ENCODE peak calls at places on chromosome 17, in seven cellular contexts. Q is fibroblast of villous mesenchyme, I is upper lobe of right lung, V is tibial artery, B is AG09309, K is Calu3, X is IMR-90. A is an unnamed sample.

GRCh38 chr17:16044484-16044883 is 44.9 kb downstream of the TTC19 start:
- DNase-seq in Q (no peak), I (no peak), V (no peak), B (no peak), K (no peak), X (no peak), A (no peak)

GRCh38 chr17:58308173-58308984 is 20.2 kb downstream of the TSPOAP1 start:
- DNase-seq in Q (no peak), I (no peak), V (peak), B (no peak), K (peak), X (no peak), A (peak)

GRCh38 chr17:38919316-38920078 is 5.9 kb upstream of the LASP1NB start:
- DNase-seq in Q (no peak), I (peak), V (peak), B (no peak), K (no peak), X (no peak), A (no peak)

GRCh38 chr17:49987290-49987585 is 7.8 kb downstream of the DLX3 start:
- DNase-seq in Q (no peak), I (peak), V (peak), B (no peak), K (no peak), X (no peak), A (no peak)

GRCh38 chr17:66649818-66650489 is 185.0 kb upstream of the CACNG5 start:
- DNase-seq in Q (no peak), I (no peak), V (no peak), B (no peak), K (no peak), X (no peak), A (no peak)

GRCh38 chr17:40490289-40490853 is 11.1 kb downstream of the TNS4 start:
- DNase-seq in Q (peak), I (no peak), V (peak), B (peak), K (no peak), X (peak), A (no peak)

GRCh38 chr17:50953831-50954601 is 87.9 kb upstream of the TOB1 start:
- DNase-seq in Q (peak), I (peak), V (no peak), B (no peak), K (no peak), X (peak), A (peak)

GRCh38 chr17:50462446-50462845 is 6.2 kb downstream of the CHAD start:
- DNase-seq in Q (no peak), I (no peak), V (no peak), B (no peak), K (no peak), X (no peak), A (no peak)

DNA sequence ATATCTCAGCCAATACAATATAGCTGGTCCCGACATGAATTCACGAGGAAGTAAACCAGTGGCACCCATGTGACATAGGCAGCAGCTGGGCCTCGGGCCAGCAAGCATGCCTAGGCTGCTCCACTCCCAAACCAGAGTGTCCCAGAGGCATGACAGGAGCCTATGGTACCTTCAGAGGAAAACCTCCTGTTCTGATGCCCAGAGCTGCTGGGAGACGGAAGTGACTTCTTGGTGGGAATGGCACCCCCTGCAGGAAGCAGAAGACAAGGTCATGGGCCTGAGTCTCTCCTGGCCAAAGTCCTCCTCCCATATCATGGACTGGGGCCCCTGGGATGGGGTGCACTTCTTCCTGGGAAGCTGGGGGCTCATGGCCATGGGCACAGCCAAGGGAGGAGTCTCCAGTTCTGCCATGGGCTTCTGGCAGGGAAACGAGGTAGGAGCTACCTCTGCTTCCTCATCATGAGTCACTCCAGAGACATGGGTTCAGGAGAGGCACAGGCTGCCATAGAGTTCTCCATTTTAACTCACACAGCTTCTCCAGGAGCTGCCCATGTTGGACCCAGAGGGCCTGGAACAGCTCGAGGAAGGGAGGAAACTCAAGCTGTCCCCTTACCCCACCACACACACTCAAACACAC is 13.4 kb downstream of the FBF1 start:
- DNase-seq in Q (peak), I (no peak), V (no peak), B (no peak), K (peak), X (no peak), A (peak)
- TF ChIP-seq CTCF in Q (peak), I (peak), V (no peak), B (peak), K (no peak), X (peak), A (peak)

GRCh38 chr17:9470171-9470570 is 105.4 kb downstream of the STX8 start:
- DNase-seq in Q (peak), I (no peak), V (no peak), B (no peak), K (no peak), X (no peak), A (no peak)

GRCh38 chr17:9467518-9467917 is 108.1 kb downstream of the STX8 start:
- DNase-seq in Q (no peak), I (no peak), V (no peak), B (no peak), K (no peak), X (no peak), A (peak)

GRCh38 chr17:9468532-9468931 is 107.1 kb downstream of the STX8 start:
- DNase-seq in Q (no peak), I (no peak), V (no peak), B (no peak), K (no peak), X (no peak), A (no peak)

GRCh38 chr17:9468937-9469336 is 106.7 kb downstream of the STX8 start:
- DNase-seq in Q (no peak), I (no peak), V (no peak), B (no peak), K (no peak), X (no peak), A (no peak)

GRCh38 chr17:9465216-9465921 is 110.3 kb downstream of the STX8 start:
- DNase-seq in Q (peak), I (no peak), V (no peak), B (peak), K (no peak), X (peak), A (no peak)
- TF ChIP-seq CTCF in Q (peak), I (no peak), V (no peak), B (no peak), K (no peak), X (no peak), A (no peak)

DNA sequence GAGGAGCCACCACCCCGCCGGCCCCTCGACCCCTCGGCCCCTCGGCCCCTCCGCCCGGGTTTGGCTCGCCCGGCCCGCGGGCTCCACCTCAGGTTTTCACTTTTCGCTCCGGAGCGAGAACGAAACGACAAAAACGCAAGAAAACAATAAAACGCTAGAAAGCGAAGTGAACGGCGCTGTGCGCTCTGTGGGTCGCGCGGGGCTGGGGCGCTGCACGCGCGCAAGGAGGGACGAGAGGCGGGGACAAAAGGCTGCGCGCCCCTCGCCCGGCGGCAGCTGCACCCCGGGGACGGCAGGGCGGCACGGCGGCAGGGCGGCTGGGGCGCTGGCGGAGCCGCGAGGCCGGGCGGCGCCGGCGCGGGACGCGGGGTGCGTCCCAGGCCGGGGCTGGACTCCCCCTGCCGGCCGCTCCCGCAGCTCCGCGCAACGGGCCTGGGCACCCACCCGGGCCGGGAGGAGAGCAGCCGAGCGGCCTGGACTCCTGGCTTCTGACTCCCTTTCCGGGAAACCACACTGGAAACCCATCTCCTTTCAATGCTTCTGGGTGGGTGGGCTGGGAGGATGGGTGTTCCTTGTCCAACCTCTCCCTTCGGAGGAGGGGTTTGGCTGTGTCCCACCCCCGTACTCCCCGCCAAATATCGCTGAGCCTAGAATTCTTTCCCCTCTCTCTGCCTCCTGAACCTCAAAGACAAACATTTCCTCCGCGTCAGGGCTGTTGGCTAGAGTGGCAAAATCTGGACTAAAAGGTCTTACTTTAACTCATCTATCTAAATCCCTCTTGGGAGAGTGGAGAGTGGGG is 9.9 kb downstream of the TBX2 start:
- DNase-seq in Q (peak), I (peak), V (peak), B (no peak), K (peak), X (peak), A (peak)
- TF ChIP-seq CTCF in Q (peak), I (peak), V (peak), B (peak), K (peak), X (peak), A (peak)

DNA sequence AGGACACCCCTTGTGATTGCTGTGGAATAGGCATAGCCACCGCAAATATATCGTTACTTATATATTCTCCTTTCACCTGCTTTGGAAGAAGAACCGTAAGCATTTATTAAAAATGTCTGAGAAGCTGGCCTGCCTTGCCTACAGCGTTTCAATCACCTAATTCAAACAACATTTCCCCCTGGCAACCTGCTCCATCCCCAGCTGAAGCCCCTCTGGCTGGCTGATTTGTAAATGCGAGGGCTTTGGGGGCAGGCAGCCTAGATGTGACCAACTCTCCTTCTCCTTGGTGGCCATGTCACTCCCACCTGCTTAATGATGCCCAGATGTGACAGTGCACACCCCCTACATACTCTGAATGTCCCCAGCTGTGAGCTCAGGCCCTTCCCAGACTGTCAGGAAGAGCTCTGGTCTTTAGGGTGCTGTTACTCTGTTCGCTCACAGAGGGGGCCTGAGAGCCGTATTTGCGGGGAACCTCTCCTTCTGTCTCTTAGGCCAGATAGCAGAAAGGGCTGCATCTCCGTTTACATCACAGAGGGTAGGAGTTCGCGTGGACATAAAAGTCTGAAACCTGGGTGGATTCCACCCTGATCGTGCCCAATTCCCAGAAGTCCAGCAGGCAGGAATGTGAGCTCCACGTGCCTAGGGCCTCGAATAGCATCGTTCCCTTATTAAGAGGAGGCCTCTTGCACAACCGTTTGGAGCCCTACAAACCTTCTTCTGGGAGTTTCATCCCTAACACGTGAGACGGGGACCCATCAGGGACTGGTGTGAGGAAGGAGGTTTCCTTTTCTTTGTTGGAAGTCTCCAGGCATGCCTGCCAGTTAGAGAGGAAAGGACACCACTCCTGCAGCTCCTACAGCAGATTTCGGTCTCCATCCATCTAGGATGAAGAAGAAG is 2.4 kb upstream of the SDK2 start:
- DNase-seq in Q (no peak), I (peak), V (no peak), B (no peak), K (peak), X (no peak), A (peak)
- TF ChIP-seq CTCF in Q (no peak), I (peak), V (no peak), B (no peak), K (no peak), X (no peak), A (no peak)

A was measured in endothelial cell.